ENCODE peak calls at places on chromosomes 7 and 10, in six cellular contexts. A is HCT116, B is hepatocyte, G is foreskin keratinocyte, C is AG04450, V is heart left ventricle. M is an unnamed sample.

GRCh38 chr7:27305854-27306253 is 63.3 kb downstream of the EVX1 start:
- DNase-seq in A (no peak), B (no peak), G (no peak), C (no peak), V (no peak), M (no peak)

GRCh38 chr7:70678621-70679251 is 453.2 kb upstream of the GALNT17 start:
- DNase-seq in A (no peak), B (no peak), G (peak), C (no peak), V (no peak), M (no peak)

GRCh38 chr10:5645375-5645774 is 21.0 kb downstream of the ASB13 start:
- DNase-seq in A (no peak), B (peak), G (no peak), C (no peak), V (no peak), M (no peak)

GRCh38 chr10:75709245-75709644 is 277.8 kb downstream of the LRMDA start:
- DNase-seq in A (no peak), B (no peak), G (no peak), C (no peak), V (no peak), M (no peak)

GRCh38 chr10:101495324-101495925 is 92.6 kb downstream of the POLL start:
- DNase-seq in A (peak), B (peak), G (peak), C (no peak), V (no peak), M (no peak)

GRCh38 chr10:124053971-124054370 is 39.4 kb downstream of the CHST15 start:
- DNase-seq in A (peak), B (no peak), G (peak), C (no peak), V (no peak), M (peak)

GRCh38 chr10:69624245-69624786 is 5.7 kb upstream of the FAM241B start:
- DNase-seq in A (no peak), B (no peak), G (no peak), C (no peak), V (no peak), M (no peak)

GRCh38 chr10:78042058-78042751 is 8.5 kb downstream of the RPS24 start:
- DNase-seq in A (no peak), B (no peak), G (no peak), C (no peak), V (no peak), M (no peak)

GRCh38 chr7:11539853-11540252 is 292.1 kb downstream of the THSD7A start:
- DNase-seq in A (no peak), B (no peak), G (no peak), C (no peak), V (no peak), M (no peak)

DNA sequence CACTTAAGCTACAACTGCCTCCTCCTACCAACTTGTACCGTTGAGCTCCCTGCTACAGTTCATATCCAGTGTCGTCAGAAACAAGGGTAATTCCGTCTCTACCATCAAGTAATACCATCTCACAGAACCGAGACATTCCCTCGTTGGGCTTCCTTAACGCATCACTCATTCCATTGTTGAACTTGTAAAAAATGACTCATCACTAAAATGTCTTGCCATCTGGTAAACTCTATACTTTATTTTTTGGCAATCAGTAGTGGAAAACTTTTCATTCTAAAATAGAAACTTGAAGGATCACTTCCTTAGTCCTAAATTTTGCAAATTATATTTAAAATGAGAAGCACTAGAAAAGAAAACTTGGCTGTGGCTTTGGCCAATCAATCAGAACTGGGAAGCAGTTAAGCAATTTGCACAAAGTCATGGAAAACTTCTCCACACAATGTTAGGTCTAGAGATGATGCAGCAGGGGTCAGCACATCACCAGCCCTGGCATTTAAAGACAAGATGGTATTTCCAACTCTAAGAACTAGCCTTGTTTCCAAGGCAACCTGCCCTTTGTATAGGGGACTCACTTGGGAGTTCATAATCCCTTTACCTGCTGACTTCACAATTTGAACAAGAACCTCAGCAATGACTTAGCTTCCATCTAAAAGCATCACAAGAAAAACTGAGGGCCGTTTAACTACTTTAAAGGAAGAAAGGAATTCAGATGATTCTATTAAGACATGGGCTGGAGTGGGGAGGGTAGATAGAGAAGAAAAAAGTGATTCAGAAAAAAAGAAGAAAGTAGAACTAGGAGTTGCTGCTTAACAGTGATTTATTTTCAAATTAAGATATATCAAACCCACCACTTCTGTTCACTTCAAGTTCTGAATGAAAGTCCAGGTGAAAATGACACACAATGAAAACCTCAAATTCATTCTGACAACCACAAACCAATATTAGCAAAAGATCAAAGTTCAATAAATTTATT is 288.1 kb downstream of the PARD3 start:
- DNase-seq in A (peak), B (peak), G (peak), C (peak), V (no peak), M (peak)
- H3K27ac ChIP-seq in A (peak), B (no peak), G (peak), C (peak), V (peak), M (peak)

DNA sequence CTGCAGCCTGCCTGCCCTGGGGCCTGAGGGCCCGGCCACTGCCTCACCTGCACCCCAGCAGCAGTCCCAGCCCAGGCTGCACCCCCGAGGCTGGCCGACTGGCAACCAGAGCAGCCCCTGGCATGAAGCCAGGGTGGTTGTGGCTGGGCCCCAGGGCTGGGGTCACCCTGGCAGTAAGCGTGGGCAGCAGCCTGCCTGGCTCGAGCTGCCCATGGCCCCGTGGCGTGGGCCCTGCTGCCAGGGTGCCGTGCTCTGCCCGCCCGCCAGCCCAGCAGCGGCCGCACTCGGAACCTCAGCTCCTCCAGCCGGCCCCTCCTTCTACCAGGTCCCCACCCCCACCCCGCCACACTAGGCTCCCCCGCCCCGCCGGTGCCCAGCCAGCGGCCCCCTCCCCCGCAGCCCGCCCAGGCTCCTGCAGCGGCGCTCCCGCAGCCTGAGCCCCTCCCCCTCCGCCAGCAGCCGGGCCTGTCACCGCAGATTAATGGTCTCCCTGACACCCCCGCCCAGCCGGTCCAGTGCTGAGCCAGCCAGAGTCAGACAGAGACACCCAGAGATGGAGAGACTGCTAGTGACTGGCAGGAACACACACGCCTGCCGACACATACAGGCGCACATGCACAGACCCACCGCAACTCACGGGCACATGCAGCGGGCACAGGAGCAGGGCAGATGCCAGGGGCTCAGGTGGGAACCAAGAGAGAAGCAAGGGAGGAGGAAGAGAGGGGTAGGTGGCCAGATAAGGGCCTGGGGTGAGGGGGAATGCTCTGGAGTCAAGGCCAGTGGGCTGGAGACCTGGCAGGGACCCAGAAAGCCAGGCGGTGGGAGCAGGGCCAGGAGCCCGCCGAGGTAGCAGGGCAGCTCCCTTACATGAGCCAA is 22.4 kb downstream of the KCNH2 start:
- DNase-seq in A (no peak), B (peak), G (no peak), C (no peak), V (peak), M (no peak)
- H3K27ac ChIP-seq in A (no peak), B (no peak), G (no peak), C (no peak), V (peak), M (no peak)

GRCh38 chr7:94396606-94397005 is 1.9 kb downstream of the COL1A2 start:
- DNase-seq in A (no peak), B (no peak), G (no peak), C (no peak), V (no peak), M (no peak)
- H3K27ac ChIP-seq in A (no peak), B (peak), G (no peak), C (peak), V (peak), M (no peak)

DNA sequence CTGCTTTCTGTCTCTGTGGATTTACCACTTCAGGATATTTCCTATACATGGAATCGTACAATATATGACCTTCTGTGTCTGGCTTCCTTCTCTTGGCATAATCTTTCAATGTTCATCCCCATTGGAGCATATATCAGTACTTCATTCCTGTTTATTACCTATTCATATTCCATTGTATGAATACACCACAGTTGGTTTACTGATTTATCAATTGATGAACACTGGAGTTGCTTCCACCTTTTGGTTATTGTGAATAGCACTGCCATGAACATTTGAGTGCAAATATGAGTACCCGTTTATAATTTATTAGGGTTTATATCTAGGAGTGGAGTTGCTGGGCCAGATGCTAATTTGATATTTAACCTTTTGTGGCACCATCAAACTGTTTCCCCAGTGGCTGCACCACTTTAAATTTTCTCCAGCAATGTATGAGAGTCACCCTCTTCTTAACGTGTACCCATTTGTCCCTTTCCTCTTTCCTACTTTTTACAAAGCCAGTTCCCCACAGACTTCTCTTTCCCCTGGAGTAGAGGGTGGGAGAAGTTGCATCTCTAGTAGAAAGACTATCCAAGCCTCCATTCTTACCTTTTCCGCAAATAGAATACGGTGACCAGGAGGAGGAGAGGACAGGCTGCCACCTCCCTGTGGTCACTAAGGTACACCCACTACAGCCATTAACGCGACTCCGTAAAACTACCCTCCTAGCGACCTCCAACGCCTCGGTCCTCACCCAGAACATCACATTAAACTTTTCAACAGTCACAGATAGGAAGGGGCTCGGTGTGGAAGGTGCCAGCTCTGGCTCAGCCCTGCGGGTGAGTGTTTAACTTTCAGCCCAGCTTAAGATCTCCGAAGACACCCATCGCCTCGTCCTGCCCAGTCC is 25.6 kb downstream of the SCD start:
- DNase-seq in A (no peak), B (no peak), G (no peak), C (no peak), V (no peak), M (no peak)
- H3K27ac ChIP-seq in A (peak), B (peak), G (peak), C (peak), V (peak), M (peak)

DNA sequence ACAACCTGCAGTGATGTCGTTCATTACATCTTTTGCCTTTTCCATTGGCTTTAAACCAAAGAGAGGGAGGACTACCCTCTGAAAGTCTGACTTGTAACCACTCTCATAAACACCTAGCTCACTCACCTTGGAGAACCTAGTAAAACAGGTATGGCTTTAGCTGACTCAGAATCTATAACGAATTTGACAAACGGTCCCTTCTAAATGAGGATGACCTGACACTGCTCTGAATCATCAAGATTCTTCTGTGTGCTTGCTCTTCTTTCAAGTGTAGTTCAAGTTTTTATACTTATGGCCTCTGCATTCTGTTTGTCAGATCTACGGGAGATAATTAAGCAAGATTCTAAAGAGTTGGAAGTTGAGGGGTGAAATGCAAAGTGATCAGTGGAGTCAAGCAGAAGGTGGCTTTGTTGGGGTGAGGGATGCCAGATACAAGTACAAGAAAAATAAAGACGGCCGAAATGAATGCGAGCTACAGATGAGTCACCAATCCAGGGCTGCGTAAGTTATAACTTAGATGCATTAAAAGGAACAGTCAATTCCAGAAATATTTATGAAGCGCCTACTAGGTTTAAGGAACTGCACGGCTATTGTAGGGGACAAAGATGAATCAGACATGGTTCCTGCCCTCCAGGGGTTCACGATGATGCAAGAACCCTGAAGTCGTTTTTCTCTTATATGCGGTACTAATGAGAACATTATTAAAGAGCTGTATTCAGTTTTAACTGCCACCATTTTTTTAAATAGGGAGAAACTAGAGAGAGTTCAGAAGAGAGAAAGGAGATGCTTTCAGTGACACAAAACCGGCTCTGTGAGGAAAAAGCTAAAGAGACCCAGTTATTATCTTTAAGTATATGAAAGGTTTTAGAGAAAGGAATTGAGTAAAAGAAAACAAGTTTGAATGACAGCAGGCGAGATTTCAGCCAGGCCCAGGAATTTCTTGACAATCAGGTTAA is 6.5 kb downstream of the HIPK2 start:
- DNase-seq in A (peak), B (no peak), G (peak), C (peak), V (no peak), M (peak)
- H3K27ac ChIP-seq in A (peak), B (peak), G (peak), C (peak), V (no peak), M (peak)

GRCh38 chr7:47295606-47296005 is 286.3 kb downstream of the TNS3 start:
- DNase-seq in A (no peak), B (no peak), G (peak), C (no peak), V (no peak), M (no peak)
- H3K27ac ChIP-seq in A (no peak), B (no peak), G (no peak), C (no peak), V (no peak), M (no peak)

DNA sequence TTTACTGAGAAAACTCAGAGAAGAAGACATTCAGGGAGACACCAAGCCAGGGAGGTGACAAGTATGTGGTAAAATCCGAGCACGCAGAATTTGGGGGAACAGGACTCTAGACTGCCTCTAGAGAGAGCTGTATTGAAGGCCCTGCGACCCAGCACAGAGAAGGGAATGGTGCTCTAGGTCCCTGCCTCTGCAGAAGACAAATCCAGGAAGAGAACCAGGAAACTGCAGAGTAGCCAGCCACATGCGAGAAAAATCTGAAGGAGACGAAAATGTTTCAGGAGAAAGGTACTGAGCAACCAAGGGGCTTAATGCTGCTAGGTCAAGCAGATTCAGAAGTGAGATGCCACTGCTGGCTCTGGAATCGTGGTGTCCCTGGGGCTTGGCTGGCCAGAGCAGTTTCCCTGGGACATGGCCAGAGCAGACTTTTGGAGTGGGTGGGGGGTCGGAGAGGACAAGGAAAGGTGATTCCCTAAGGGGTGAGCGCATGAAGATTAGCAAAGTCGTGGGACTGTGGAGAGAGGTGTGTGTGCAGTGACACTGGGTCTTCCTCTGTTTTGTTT is 158.0 kb upstream of the KLF6 start:
- DNase-seq in A (no peak), B (no peak), G (no peak), C (no peak), V (no peak), M (no peak)
- H3K27ac ChIP-seq in A (no peak), B (no peak), G (peak), C (peak), V (no peak), M (peak)